ENCODE peak calls at places on chromosomes 13 and 19, in six cellular contexts. One of them, this sample, is unnamed.
A peak's percentile ranks its signal among the peaks of the same experiment; 100 is the strongest.

GRCh38 chr13:29059837-29060236 is 239.7 kb downstream of the MTUS2 start:
- DNase-seq in endothelial cell: no peak
- DNase-seq in colonic mucosa: no peak
- DNase-seq in upper lobe of right lung: no peak
- DNase-seq in GM20000: no peak
- DNase-seq in fibroblast of mammary gland: no peak
- DNase-seq in this sample: no peak

GRCh38 chr19:28426902-28427232 is 786.1 kb downstream of the UQCRFS1 start:
- DNase-seq in endothelial cell: no peak
- DNase-seq in colonic mucosa: no peak
- DNase-seq in upper lobe of right lung: no peak
- DNase-seq in GM20000: no peak
- DNase-seq in fibroblast of mammary gland: peak; percentile 43
- DNase-seq in this sample: no peak

GRCh38 chr19:30322641-30323320 is 49.4 kb upstream of the ZNF536 start:
- DNase-seq in endothelial cell: no peak
- DNase-seq in colonic mucosa: no peak
- DNase-seq in upper lobe of right lung: no peak
- DNase-seq in GM20000: no peak
- DNase-seq in fibroblast of mammary gland: no peak
- DNase-seq in this sample: no peak

GRCh38 chr13:36493046-36493445 is 60.8 kb downstream of the CCNA1 start:
- DNase-seq in endothelial cell: no peak
- DNase-seq in colonic mucosa: no peak
- DNase-seq in upper lobe of right lung: no peak
- DNase-seq in GM20000: no peak
- DNase-seq in fibroblast of mammary gland: no peak
- DNase-seq in this sample: no peak

GRCh38 chr13:64414381-64414780 is 2815.8 kb downstream of the PCDH9 start:
- DNase-seq in endothelial cell: no peak
- DNase-seq in colonic mucosa: no peak
- DNase-seq in upper lobe of right lung: no peak
- DNase-seq in GM20000: no peak
- DNase-seq in fibroblast of mammary gland: no peak
- DNase-seq in this sample: no peak

GRCh38 chr13:71210861-71211260 is 656.1 kb downstream of the DACH1 start:
- DNase-seq in endothelial cell: no peak
- DNase-seq in colonic mucosa: no peak
- DNase-seq in upper lobe of right lung: no peak
- DNase-seq in GM20000: no peak
- DNase-seq in fibroblast of mammary gland: no peak
- DNase-seq in this sample: no peak

GRCh38 chr19:58059003-58059671 is at the start of gene ZNF135:
- DNase-seq in endothelial cell: peak; percentile 42
- DNase-seq in colonic mucosa: peak; percentile 84
- DNase-seq in upper lobe of right lung: peak; percentile 83
- DNase-seq in GM20000: no peak
- DNase-seq in fibroblast of mammary gland: peak; percentile 73
- DNase-seq in this sample: no peak

GRCh38 chr13:83845121-83845520 is 37.2 kb downstream of the SLITRK1 start:
- DNase-seq in endothelial cell: no peak
- DNase-seq in colonic mucosa: no peak
- DNase-seq in upper lobe of right lung: no peak
- DNase-seq in GM20000: no peak
- DNase-seq in fibroblast of mammary gland: no peak
- DNase-seq in this sample: no peak

GRCh38 chr13:78241278-78241919 is 322.8 kb upstream of the EDNRB start:
- DNase-seq in endothelial cell: peak; percentile 66
- DNase-seq in colonic mucosa: peak; percentile 35
- DNase-seq in upper lobe of right lung: peak; percentile 65
- DNase-seq in GM20000: peak; percentile 25
- DNase-seq in fibroblast of mammary gland: peak; percentile 46
- DNase-seq in this sample: peak; percentile 16

GRCh38 chr13:49859568-49859967 is 67.1 kb upstream of the KPNA3 start:
- DNase-seq in endothelial cell: no peak
- DNase-seq in colonic mucosa: no peak
- DNase-seq in upper lobe of right lung: no peak
- DNase-seq in GM20000: no peak
- DNase-seq in fibroblast of mammary gland: peak; percentile 98
- DNase-seq in this sample: peak; percentile 60

GRCh38 chr19:16044746-16045145 is 31.5 kb upstream of the TPM4 start:
- DNase-seq in endothelial cell: no peak
- DNase-seq in colonic mucosa: no peak
- DNase-seq in upper lobe of right lung: no peak
- DNase-seq in GM20000: no peak
- DNase-seq in fibroblast of mammary gland: no peak
- DNase-seq in this sample: no peak

GRCh38 chr13:38941353-38941945 is 49.2 kb downstream of the STOML3 start:
- DNase-seq in endothelial cell: no peak
- DNase-seq in colonic mucosa: no peak
- DNase-seq in upper lobe of right lung: no peak
- DNase-seq in GM20000: no peak
- DNase-seq in fibroblast of mammary gland: no peak
- DNase-seq in this sample: no peak

GRCh38 chr13:76886005-76886291 is 257 bp downstream of the KCTD12 start:
- DNase-seq in endothelial cell: no peak
- DNase-seq in colonic mucosa: no peak
- DNase-seq in upper lobe of right lung: no peak
- DNase-seq in GM20000: no peak
- DNase-seq in fibroblast of mammary gland: no peak
- DNase-seq in this sample: no peak

GRCh38 chr19:46732966-46733692 is 12.7 kb upstream of the FKRP start:
- DNase-seq in endothelial cell: no peak
- DNase-seq in colonic mucosa: no peak
- DNase-seq in upper lobe of right lung: peak; percentile 73
- DNase-seq in GM20000: no peak
- DNase-seq in fibroblast of mammary gland: peak; percentile 50
- DNase-seq in this sample: no peak

GRCh38 chr19:51664997-51665396 is 18.4 kb upstream of the SIGLEC14 start:
- DNase-seq in endothelial cell: no peak
- DNase-seq in colonic mucosa: no peak
- DNase-seq in upper lobe of right lung: no peak
- DNase-seq in GM20000: no peak
- DNase-seq in fibroblast of mammary gland: peak; percentile 37
- DNase-seq in this sample: peak; percentile 19

GRCh38 chr19:14418743-14419037 is 451 bp downstream of the DDX39A start:
- DNase-seq in endothelial cell: no peak
- DNase-seq in colonic mucosa: no peak
- DNase-seq in upper lobe of right lung: no peak
- DNase-seq in GM20000: no peak
- DNase-seq in fibroblast of mammary gland: no peak
- DNase-seq in this sample: no peak

GRCh38 chr13:32407854-32408253 is 20.1 kb downstream of the N4BP2L1 start:
- DNase-seq in endothelial cell: no peak
- DNase-seq in colonic mucosa: no peak
- DNase-seq in upper lobe of right lung: no peak
- DNase-seq in GM20000: no peak
- DNase-seq in fibroblast of mammary gland: no peak
- DNase-seq in this sample: no peak

GRCh38 chr13:43245374-43245964 is 222.1 kb downstream of the DNAJC15 start:
- DNase-seq in endothelial cell: no peak
- DNase-seq in colonic mucosa: no peak
- DNase-seq in upper lobe of right lung: no peak
- DNase-seq in GM20000: no peak
- DNase-seq in fibroblast of mammary gland: peak; percentile 93
- DNase-seq in this sample: no peak

GRCh38 chr13:35697281-35697680 is 220.8 kb upstream of the MAB21L1 start:
- DNase-seq in endothelial cell: no peak
- DNase-seq in colonic mucosa: no peak
- DNase-seq in upper lobe of right lung: no peak
- DNase-seq in GM20000: no peak
- DNase-seq in fibroblast of mammary gland: no peak
- DNase-seq in this sample: no peak

GRCh38 chr13:62357887-62358645 is 942.4 kb upstream of the PCDH20 start:
- DNase-seq in endothelial cell: peak; percentile 65
- DNase-seq in colonic mucosa: no peak
- DNase-seq in upper lobe of right lung: no peak
- DNase-seq in GM20000: peak; percentile 10
- DNase-seq in fibroblast of mammary gland: peak; percentile 51
- DNase-seq in this sample: peak; percentile 11

GRCh38 chr13:39056018-39056417 is 17.8 kb downstream of the NHLRC3 start:
- DNase-seq in endothelial cell: no peak
- DNase-seq in colonic mucosa: no peak
- DNase-seq in upper lobe of right lung: no peak
- DNase-seq in GM20000: no peak
- DNase-seq in fibroblast of mammary gland: no peak
- DNase-seq in this sample: no peak

GRCh38 chr19:17292301-17293074 is 10.7 kb downstream of the ABHD8 start:
- DNase-seq in endothelial cell: peak; percentile 88
- DNase-seq in colonic mucosa: peak; percentile 87
- DNase-seq in upper lobe of right lung: peak; percentile 81
- DNase-seq in GM20000: peak; percentile 97
- DNase-seq in fibroblast of mammary gland: peak; percentile 91
- DNase-seq in this sample: peak; percentile 87

GRCh38 chr19:2613507-2614295 is 88.8 kb downstream of the GNG7 start:
- DNase-seq in endothelial cell: peak; percentile 60
- DNase-seq in colonic mucosa: no peak
- DNase-seq in upper lobe of right lung: peak; percentile 77
- DNase-seq in GM20000: peak; percentile 59
- DNase-seq in fibroblast of mammary gland: peak; percentile 36
- DNase-seq in this sample: peak; percentile 49

GRCh38 chr13:109569938-109570711 is 216.3 kb downstream of the IRS2 start:
- DNase-seq in endothelial cell: no peak
- DNase-seq in colonic mucosa: no peak
- DNase-seq in upper lobe of right lung: no peak
- DNase-seq in GM20000: peak; percentile 18
- DNase-seq in fibroblast of mammary gland: no peak
- DNase-seq in this sample: no peak

GRCh38 chr13:80374453-80374852 is 33.5 kb upstream of the SPRY2 start:
- DNase-seq in endothelial cell: no peak
- DNase-seq in colonic mucosa: no peak
- DNase-seq in upper lobe of right lung: no peak
- DNase-seq in GM20000: no peak
- DNase-seq in fibroblast of mammary gland: no peak
- DNase-seq in this sample: no peak

GRCh38 chr13:111160648-111161047 is 45.5 kb downstream of the ARHGEF7 start:
- DNase-seq in endothelial cell: no peak
- DNase-seq in colonic mucosa: no peak
- DNase-seq in upper lobe of right lung: no peak
- DNase-seq in GM20000: no peak
- DNase-seq in fibroblast of mammary gland: no peak
- DNase-seq in this sample: no peak

GRCh38 chr19:14556662-14557188 is 15.1 kb downstream of the NDUFB7 start:
- DNase-seq in endothelial cell: peak; percentile 85
- DNase-seq in colonic mucosa: peak; percentile 76
- DNase-seq in upper lobe of right lung: peak; percentile 88
- DNase-seq in GM20000: peak; percentile 90
- DNase-seq in fibroblast of mammary gland: peak; percentile 80
- DNase-seq in this sample: peak; percentile 73

GRCh38 chr13:56720841-56721240 is 419.9 kb upstream of the PRR20A start:
- DNase-seq in endothelial cell: no peak
- DNase-seq in colonic mucosa: no peak
- DNase-seq in upper lobe of right lung: no peak
- DNase-seq in GM20000: no peak
- DNase-seq in fibroblast of mammary gland: no peak
- DNase-seq in this sample: no peak

GRCh38 chr13:53749306-53749705 is 720.7 kb downstream of the OLFM4 start:
- DNase-seq in endothelial cell: no peak
- DNase-seq in colonic mucosa: no peak
- DNase-seq in upper lobe of right lung: no peak
- DNase-seq in GM20000: no peak
- DNase-seq in fibroblast of mammary gland: no peak
- DNase-seq in this sample: no peak

GRCh38 chr19:35712910-35713845 is 4.6 kb upstream of the KMT2B start:
- DNase-seq in endothelial cell: no peak
- DNase-seq in colonic mucosa: no peak
- DNase-seq in upper lobe of right lung: no peak
- DNase-seq in GM20000: peak; percentile 86
- DNase-seq in fibroblast of mammary gland: peak; percentile 22
- DNase-seq in this sample: no peak

GRCh38 chr13:73544175-73544574 is 485.4 kb downstream of the KLF5 start:
- DNase-seq in endothelial cell: no peak
- DNase-seq in colonic mucosa: no peak
- DNase-seq in upper lobe of right lung: no peak
- DNase-seq in GM20000: no peak
- DNase-seq in fibroblast of mammary gland: no peak
- DNase-seq in this sample: no peak
- TF ChIP-seq CTCF in endothelial cell: no peak
- TF ChIP-seq CTCF in colonic mucosa: no peak
- TF ChIP-seq CTCF in upper lobe of right lung: no peak
- TF ChIP-seq CTCF in GM20000: no peak
- TF ChIP-seq CTCF in fibroblast of mammary gland: no peak
- TF ChIP-seq CTCF in this sample: no peak

DNA sequence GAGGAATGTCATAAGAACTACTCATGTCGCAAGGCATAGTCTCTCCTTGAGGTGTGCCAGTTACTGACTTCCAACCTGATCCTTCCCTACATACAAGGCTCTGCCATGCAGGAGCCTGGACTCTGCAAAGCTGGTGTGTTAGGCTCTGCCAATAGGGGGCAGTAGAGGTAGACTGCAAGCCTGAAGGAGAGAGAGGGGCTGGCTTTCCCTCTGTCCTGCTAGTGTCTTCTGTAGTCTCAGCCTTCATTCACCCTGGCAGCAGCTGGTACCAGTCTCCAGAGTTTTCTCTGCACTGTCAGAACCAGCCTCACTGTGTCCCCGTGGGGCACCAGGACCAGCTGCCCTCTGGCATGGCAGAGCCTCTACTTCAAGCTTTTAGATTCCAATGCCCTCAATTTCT is 14.5 kb downstream of the SHISA2 start:
- DNase-seq in endothelial cell: peak; percentile 47
- DNase-seq in colonic mucosa: peak; percentile 20
- DNase-seq in upper lobe of right lung: no peak
- DNase-seq in GM20000: no peak
- DNase-seq in fibroblast of mammary gland: no peak
- DNase-seq in this sample: no peak
- TF ChIP-seq CTCF in endothelial cell: peak; percentile 59
- TF ChIP-seq CTCF in colonic mucosa: peak; percentile 12
- TF ChIP-seq CTCF in upper lobe of right lung: peak; percentile 40
- TF ChIP-seq CTCF in GM20000: peak; percentile 9
- TF ChIP-seq CTCF in fibroblast of mammary gland: peak; percentile 23
- TF ChIP-seq CTCF in this sample: peak; percentile 26

DNA sequence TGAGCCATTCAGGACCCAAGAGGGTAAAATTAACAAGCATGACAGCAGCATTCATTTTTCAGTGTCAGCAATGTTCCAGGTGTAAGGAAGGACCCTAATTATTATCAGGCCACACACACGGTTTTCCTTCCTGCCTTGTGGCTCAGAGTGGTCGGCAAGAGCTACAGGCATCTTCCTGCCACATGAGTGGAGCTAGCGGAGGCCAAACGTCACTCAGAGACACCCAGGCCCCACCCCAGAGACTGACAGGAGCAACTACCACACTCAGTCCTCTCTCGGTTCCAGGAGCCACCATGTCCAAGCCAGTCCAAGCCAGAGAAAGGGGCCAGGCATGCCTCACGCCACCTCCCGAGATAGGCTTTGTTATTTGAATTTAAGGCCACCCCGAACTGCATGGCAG is 394.9 kb downstream of the FOXO1 start:
- DNase-seq in endothelial cell: peak; percentile 16
- DNase-seq in colonic mucosa: no peak
- DNase-seq in upper lobe of right lung: no peak
- DNase-seq in GM20000: no peak
- DNase-seq in fibroblast of mammary gland: no peak
- DNase-seq in this sample: no peak
- TF ChIP-seq CTCF in endothelial cell: no peak
- TF ChIP-seq CTCF in colonic mucosa: no peak
- TF ChIP-seq CTCF in upper lobe of right lung: no peak
- TF ChIP-seq CTCF in GM20000: no peak
- TF ChIP-seq CTCF in fibroblast of mammary gland: no peak
- TF ChIP-seq CTCF in this sample: no peak

GRCh38 chr19:531009-531752 is 379 bp upstream of the CDC34 start:
- DNase-seq in endothelial cell: peak; percentile 96
- DNase-seq in colonic mucosa: peak; percentile 78
- DNase-seq in upper lobe of right lung: peak; percentile 92
- DNase-seq in GM20000: peak; percentile 100
- DNase-seq in fibroblast of mammary gland: peak; percentile 72
- DNase-seq in this sample: peak; percentile 89
- TF ChIP-seq CTCF in endothelial cell: no peak
- TF ChIP-seq CTCF in colonic mucosa: no peak
- TF ChIP-seq CTCF in upper lobe of right lung: no peak
- TF ChIP-seq CTCF in GM20000: no peak
- TF ChIP-seq CTCF in fibroblast of mammary gland: no peak
- TF ChIP-seq CTCF in this sample: no peak

This sample was measured in Calu3.